ENCODE peak calls at places on chromosomes 4 and X, in six cellular contexts. U is suprapubic skin, F is transverse colon, A is IMR-90, Y is thyroid gland, T is heart left ventricle. E is an unnamed sample. For H3K4me1, the result is how much of the 10 kb centered on the place peaks cover.

GRCh38 chrX:152641996-152642395 is 4.3 kb downstream of the GABRQ start:
- DNase-seq in U (no peak), F (no peak), A (peak), Y (no peak), T (no peak), E (no peak)

GRCh38 chr4:88729146-88729755 is 31.6 kb upstream of the NAP1L5 start:
- DNase-seq in U (no peak), F (no peak), A (no peak), Y (no peak), T (no peak), E (no peak)

GRCh38 chr4:98528882-98529281 is 129.5 kb downstream of the TSPAN5 start:
- DNase-seq in U (no peak), F (no peak), A (no peak), Y (no peak), T (no peak), E (no peak)

GRCh38 chr4:89829470-89830138 is 7.4 kb downstream of the SNCA start:
- DNase-seq in U (no peak), F (peak), A (no peak), Y (no peak), T (no peak), E (no peak)

GRCh38 chr4:101813604-101814003 is 23.1 kb downstream of the BANK1 start:
- DNase-seq in U (no peak), F (peak), A (no peak), Y (no peak), T (no peak), E (no peak)

GRCh38 chr4:182906786-182907185 is 10.4 kb downstream of the DCTD start:
- DNase-seq in U (no peak), F (no peak), A (peak), Y (no peak), T (no peak), E (no peak)

GRCh38 chr4:125988464-125988863 is 673.7 kb downstream of the FAT4 start:
- DNase-seq in U (no peak), F (no peak), A (no peak), Y (no peak), T (no peak), E (no peak)

GRCh38 chr4:1412376-1413220 is 6.4 kb upstream of the NKX1-1 start:
- DNase-seq in U (no peak), F (no peak), A (no peak), Y (no peak), T (no peak), E (no peak)

GRCh38 chrX:446243-446642 is 59.5 kb upstream of the PPP2R3B start:
- DNase-seq in U (no peak), F (no peak), A (no peak), Y (no peak), T (no peak), E (no peak)

GRCh38 chr4:139768913-139769312 is 103.3 kb downstream of the MGST2 start:
- DNase-seq in U (no peak), F (no peak), A (no peak), Y (no peak), T (no peak), E (no peak)

GRCh38 chrX:1468250-1468772 is 15.6 kb upstream of the ASMTL start:
- DNase-seq in U (no peak), F (peak), A (no peak), Y (no peak), T (no peak), E (no peak)

GRCh38 chr4:57071340-57071739 is 38.8 kb downstream of the IGFBP7 start:
- DNase-seq in U (no peak), F (no peak), A (peak), Y (no peak), T (no peak), E (peak)

GRCh38 chr4:2438822-2439718 is 20.3 kb downstream of the CFAP99 start:
- DNase-seq in U (no peak), F (no peak), A (no peak), Y (no peak), T (no peak), E (no peak)

GRCh38 chr4:76733380-76733779 is 164.6 kb downstream of the SOWAHB start:
- DNase-seq in U (no peak), F (peak), A (no peak), Y (peak), T (no peak), E (no peak)

GRCh38 chr4:95045429-95045828 is 287.7 kb downstream of the BMPR1B start:
- DNase-seq in U (no peak), F (no peak), A (no peak), Y (no peak), T (no peak), E (no peak)

GRCh38 chr4:138181288-138181687 is 60.9 kb downstream of the SLC7A11 start:
- DNase-seq in U (no peak), F (no peak), A (peak), Y (no peak), T (peak), E (no peak)

GRCh38 chrX:56783996-56784620 is 55.1 kb downstream of the NBDY start:
- DNase-seq in U (peak), F (no peak), A (no peak), Y (peak), T (no peak), E (no peak)

GRCh38 chrX:66717926-66718325 is 79.0 kb upstream of the EDA2R start:
- DNase-seq in U (no peak), F (no peak), A (no peak), Y (no peak), T (no peak), E (no peak)

GRCh38 chr4:112099701-112100289 is 45.5 kb upstream of the FAM241A start:
- DNase-seq in U (no peak), F (no peak), A (peak), Y (no peak), T (no peak), E (no peak)

DNA sequence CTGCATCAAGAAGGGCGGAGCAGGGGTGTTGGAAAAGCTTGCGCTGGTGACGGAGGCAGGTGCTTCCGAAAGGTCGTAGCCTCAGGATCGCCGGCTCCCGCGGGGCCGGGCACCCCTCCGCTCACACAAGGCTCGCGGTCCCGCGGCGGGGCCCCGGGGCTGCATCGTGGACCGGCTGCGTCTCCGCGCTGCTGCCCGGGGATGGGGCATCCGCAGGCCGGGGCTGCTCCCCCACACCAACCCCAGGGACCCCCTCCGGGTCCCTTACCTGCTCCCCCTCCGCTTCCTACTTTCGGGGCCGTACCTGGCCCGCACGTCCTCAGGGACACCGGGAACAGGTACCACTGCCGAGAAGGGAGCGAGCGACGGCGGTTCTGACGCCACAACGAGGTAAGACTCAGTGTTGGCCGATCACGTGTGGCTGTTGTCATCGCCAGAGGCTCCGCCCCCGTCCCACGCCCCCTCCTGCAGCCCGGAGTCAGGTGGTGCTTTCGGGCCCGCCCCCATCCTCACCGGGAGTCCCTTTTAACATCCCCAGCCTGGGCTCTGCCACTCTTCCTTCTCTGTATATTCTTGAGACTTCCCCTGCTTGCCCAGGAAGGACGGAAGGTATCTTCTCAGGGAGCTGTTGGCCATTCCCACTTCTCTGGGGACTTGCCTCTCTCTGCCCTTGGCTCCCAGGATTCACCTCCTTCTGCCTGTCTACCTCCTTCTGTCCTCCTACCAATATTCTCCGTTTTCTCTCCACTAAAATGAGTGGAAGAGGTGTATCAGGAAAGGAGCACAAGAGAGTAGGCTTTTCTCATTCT is at the start of gene BEX2:
- DNase-seq in U (peak), F (peak), A (no peak), Y (peak), T (no peak), E (peak)
- TF ChIP-seq POLR2A in U (no peak), F (peak), A (no peak), Y (peak), T (no peak), E (no peak)

DNA sequence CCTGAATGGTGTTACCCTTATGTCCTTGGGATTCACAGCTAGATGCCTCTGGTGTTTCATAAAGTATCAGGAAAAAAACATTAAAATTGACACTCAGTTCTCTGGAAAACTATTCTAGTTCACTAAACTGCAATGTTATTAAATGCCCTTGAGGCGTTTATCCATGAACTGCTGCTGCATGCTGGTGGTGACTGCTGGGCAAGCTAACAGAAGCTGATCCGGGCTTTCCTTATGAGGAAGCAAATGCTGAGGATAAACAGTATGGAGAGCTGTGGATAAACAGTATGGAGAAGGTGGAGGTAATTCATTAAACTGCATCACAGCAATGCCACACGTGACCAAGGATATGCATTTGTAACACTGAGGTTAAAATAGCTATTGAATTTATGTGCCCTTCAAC is 227.0 kb downstream of the NR3C2 start:
- DNase-seq in U (no peak), F (no peak), A (no peak), Y (peak), T (no peak), E (no peak)
- H3K4me1 ChIP-seq in U (under half), F (under half), A (under half), Y (under half), T (under half), E (under half)

GRCh38 chr4:158170691-158171455 is 2.0 kb downstream of the GASK1B start:
- DNase-seq in U (peak), F (peak), A (peak), Y (no peak), T (peak), E (peak)

GRCh38 chr4:158172558-158173258 is at the start of gene GASK1B:
- DNase-seq in U (no peak), F (peak), A (peak), Y (peak), T (peak), E (no peak)

GRCh38 chr4:158169931-158170690 is 2.7 kb downstream of the GASK1B start:
- DNase-seq in U (no peak), F (no peak), A (peak), Y (no peak), T (no peak), E (no peak)

GRCh38 chr4:158171456-158171790 is 1.4 kb downstream of the GASK1B start:
- DNase-seq in U (no peak), F (no peak), A (no peak), Y (no peak), T (no peak), E (no peak)

DNA sequence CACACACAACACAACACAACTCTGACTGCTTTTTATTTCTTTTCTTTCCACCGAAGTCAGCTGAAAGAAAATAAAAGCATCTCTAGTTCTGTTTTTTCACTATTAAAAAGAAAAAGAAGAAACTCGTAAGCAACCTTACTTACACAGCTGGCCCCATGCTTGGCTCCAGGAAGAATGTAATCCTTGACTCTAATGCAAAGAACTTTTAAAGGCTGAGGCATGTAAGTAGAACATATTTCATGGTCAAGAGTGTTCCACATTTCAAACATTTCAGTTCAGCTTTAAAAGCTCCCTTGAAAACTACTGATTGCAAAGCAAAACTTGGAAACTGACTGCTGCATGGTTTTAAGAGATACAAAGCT is 648 bp downstream of the GASK1B start:
- DNase-seq in U (no peak), F (no peak), A (peak), Y (no peak), T (no peak), E (no peak)
- TF ChIP-seq POLR2A in U (no peak), F (no peak), A (no peak), Y (no peak), T (no peak), E (no peak)

GRCh38 chrX:13092455-13092941 is 48.1 kb upstream of the FAM9C start:
- DNase-seq in U (no peak), F (peak), A (no peak), Y (no peak), T (peak), E (no peak)

GRCh38 chrX:13088155-13088485 is 43.7 kb upstream of the FAM9C start:
- DNase-seq in U (no peak), F (no peak), A (no peak), Y (no peak), T (no peak), E (no peak)

GRCh38 chrX:13093489-13094140 is 49.2 kb upstream of the FAM9C start:
- DNase-seq in U (no peak), F (no peak), A (no peak), Y (no peak), T (no peak), E (no peak)

GRCh38 chrX:13090261-13091110 is 46.1 kb upstream of the FAM9C start:
- DNase-seq in U (no peak), F (no peak), A (peak), Y (no peak), T (no peak), E (no peak)

GRCh38 chrX:13091111-13091765 is 46.8 kb upstream of the FAM9C start:
- DNase-seq in U (no peak), F (no peak), A (no peak), Y (no peak), T (no peak), E (no peak)
- H3K4me1 ChIP-seq in U (under half), F (under half), A (under half), Y (under half), T (under half), E (under half)

E was measured in gastrocnemius medialis.